ENCODE peak calls at places on chromosomes 3 and 15, in ten cellular contexts. Z, G, C, J, U, D, T, N, Q and B are unnamed samples.

GRCh38 chr15:73082719-73083275 is 30.5 kb downstream of the NEO1 start:
- DNase-seq in Z (no peak), G (no peak), C (no peak), J (no peak), U (no peak), D (no peak), T (no peak), N (no peak), Q (no peak), B (no peak)

GRCh38 chr15:98799461-98799971 is 151.2 kb downstream of the IGF1R start:
- DNase-seq in Z (peak), G (no peak), C (no peak), J (peak), U (no peak), D (no peak), T (no peak), N (no peak), Q (peak), B (peak)

GRCh38 chr3:177567833-177568232 is 370.6 kb upstream of the TBL1XR1 start:
- DNase-seq in Z (no peak), G (no peak), C (no peak), J (peak), U (no peak), D (no peak), T (no peak), N (no peak), Q (no peak), B (no peak)

GRCh38 chr3:11499144-11499543 is 144.6 kb downstream of the VGLL4 start:
- DNase-seq in Z (peak), G (no peak), C (no peak), J (peak), U (peak), D (no peak), T (no peak), N (no peak), Q (peak), B (peak)

GRCh38 chr3:133376805-133377204 is 23.1 kb upstream of the BFSP2 start:
- DNase-seq in Z (no peak), G (no peak), C (no peak), J (no peak), U (no peak), D (no peak), T (no peak), N (no peak), Q (no peak), B (no peak)

GRCh38 chr3:97827741-97828471 is 6.1 kb downstream of the CRYBG3 start:
- DNase-seq in Z (peak), G (no peak), C (no peak), J (no peak), U (no peak), D (no peak), T (no peak), N (no peak), Q (no peak), B (no peak)

GRCh38 chr3:9749333-9749662 is 454 bp upstream of the OGG1 start:
- DNase-seq in Z (peak), G (no peak), C (no peak), J (no peak), U (no peak), D (no peak), T (no peak), N (no peak), Q (no peak), B (no peak)

GRCh38 chr3:172787746-172788145 is 37.2 kb downstream of the ECT2 start:
- DNase-seq in Z (no peak), G (no peak), C (no peak), J (peak), U (peak), D (no peak), T (no peak), N (no peak), Q (no peak), B (no peak)

GRCh38 chr3:134652409-134652831 is 1.6 kb upstream of the KY start:
- DNase-seq in Z (no peak), G (no peak), C (no peak), J (peak), U (no peak), D (no peak), T (no peak), N (no peak), Q (no peak), B (peak)

GRCh38 chr3:134649106-134649705 is 1.6 kb downstream of the KY start:
- DNase-seq in Z (no peak), G (no peak), C (peak), J (no peak), U (no peak), D (no peak), T (no peak), N (no peak), Q (no peak), B (no peak)

GRCh38 chr3:134651347-134652041 is 672 bp upstream of the KY start:
- DNase-seq in Z (peak), G (no peak), C (no peak), J (no peak), U (no peak), D (peak), T (no peak), N (peak), Q (no peak), B (no peak)

GRCh38 chr3:134652886-134653630 is 2.2 kb upstream of the KY start:
- DNase-seq in Z (no peak), G (no peak), C (no peak), J (no peak), U (no peak), D (no peak), T (no peak), N (no peak), Q (no peak), B (no peak)

DNA sequence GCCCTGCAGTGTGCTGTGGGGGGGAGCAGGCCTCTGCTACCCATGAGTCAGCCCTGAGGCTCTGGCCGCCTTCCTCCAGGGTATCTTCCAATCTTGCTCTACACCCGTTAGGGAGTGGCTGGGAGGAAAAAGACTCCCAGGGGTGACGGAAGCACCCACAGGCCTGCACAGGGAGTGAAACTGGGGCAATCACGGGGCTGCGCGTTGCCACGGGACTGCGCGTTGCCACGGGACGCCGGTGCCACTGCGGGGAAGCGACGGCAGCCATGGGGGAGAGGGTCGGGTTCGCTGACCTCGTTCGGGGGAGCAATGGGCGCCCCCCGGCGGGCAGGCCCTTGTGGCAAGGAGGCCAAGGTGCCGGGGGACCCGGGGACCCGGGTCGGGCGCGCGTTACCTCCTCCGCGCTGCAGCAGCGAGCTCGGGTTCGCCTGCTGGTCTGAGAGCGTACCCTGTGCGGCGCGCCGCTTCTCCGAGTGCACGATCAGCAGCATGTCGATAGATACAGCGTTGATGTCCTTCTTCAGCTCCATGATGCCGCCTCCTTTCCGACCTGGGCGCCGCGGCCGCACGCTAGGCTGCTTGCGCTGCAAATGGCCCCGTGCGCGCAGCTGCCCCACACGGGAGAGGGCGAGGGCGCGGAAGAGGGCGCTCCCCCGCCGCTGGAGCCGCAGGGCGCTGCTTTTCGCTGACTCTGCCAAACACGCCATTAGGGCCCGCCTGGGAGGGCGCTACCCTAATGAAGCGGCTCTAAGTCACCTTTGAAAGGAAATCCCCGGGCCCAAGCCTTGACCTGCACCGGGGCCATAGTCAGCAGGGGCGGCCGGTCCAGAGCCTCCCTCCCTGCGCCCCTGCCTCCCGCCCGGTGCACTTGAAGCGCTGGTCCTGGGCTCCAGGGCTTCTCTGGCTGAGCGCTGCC is at the start of gene KY:
- DNase-seq in Z (peak), G (peak), C (peak), J (peak), U (no peak), D (peak), T (no peak), N (peak), Q (peak), B (no peak)
- TF ChIP-seq CTCF in Z (no peak), G (no peak), C (peak), J (no peak), U (peak), D (peak), T (no peak), N (no peak), Q (peak), B (no peak)

GRCh38 chr3:33299395-33300081 is 22.3 kb downstream of the FBXL2 start:
- DNase-seq in Z (no peak), G (no peak), C (no peak), J (peak), U (peak), D (no peak), T (no peak), N (no peak), Q (no peak), B (peak)
- TF ChIP-seq CTCF in Z (no peak), G (no peak), C (no peak), J (no peak), U (no peak), D (no peak), T (no peak), N (no peak), Q (no peak), B (no peak)

DNA sequence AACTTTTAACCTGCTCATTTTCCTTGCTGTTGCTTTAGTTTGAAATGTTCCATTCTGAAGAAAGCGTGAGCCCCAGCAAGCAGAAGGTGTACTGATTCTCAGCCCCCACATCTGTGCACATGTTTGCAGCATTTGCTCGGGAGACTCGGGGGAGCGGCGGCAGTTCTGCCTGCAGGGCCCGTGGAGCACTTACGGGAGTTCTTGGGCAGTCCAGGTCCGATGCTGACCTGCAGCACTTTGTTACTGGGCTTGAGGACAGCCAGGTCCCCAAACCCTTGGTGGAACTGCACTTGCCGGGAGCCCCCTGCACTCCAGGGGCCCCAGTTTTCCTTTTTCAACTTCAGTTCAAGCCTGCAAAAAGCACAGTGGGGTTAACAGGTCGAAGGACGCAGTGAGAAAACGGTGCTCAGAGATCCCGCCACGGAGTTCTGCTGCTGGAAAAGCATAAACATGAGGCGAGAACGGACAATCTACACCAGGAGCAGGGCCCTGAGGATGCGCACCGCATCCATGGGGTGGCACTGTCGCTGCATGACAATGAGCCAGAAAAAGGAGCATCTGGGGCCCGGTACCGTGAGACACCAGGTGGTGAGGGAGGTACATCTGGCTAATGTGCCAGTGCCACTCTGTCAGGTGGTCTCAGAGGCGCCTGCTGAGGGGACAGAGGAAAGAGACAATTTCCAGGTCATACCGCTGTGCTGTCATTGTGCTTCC is 45.6 kb upstream of the LDHAL6B start:
- DNase-seq in Z (peak), G (no peak), C (peak), J (no peak), U (no peak), D (no peak), T (no peak), N (no peak), Q (peak), B (peak)
- TF ChIP-seq CTCF in Z (peak), G (peak), C (peak), J (peak), U (peak), D (no peak), T (no peak), N (no peak), Q (no peak), B (peak)

GRCh38 chr3:41143421-41144031 is 55.8 kb upstream of the CTNNB1 start:
- DNase-seq in Z (no peak), G (no peak), C (no peak), J (no peak), U (no peak), D (no peak), T (no peak), N (no peak), Q (no peak), B (no peak)

GRCh38 chr3:41138601-41139000 is 60.7 kb upstream of the CTNNB1 start:
- DNase-seq in Z (no peak), G (no peak), C (no peak), J (no peak), U (no peak), D (no peak), T (no peak), N (no peak), Q (no peak), B (no peak)

GRCh38 chr3:41140242-41140641 is 59.1 kb upstream of the CTNNB1 start:
- DNase-seq in Z (no peak), G (no peak), C (no peak), J (no peak), U (no peak), D (no peak), T (no peak), N (no peak), Q (no peak), B (no peak)

GRCh38 chr3:41141431-41142164 is 57.7 kb upstream of the CTNNB1 start:
- DNase-seq in Z (no peak), G (no peak), C (no peak), J (no peak), U (no peak), D (no peak), T (no peak), N (no peak), Q (no peak), B (no peak)

DNA sequence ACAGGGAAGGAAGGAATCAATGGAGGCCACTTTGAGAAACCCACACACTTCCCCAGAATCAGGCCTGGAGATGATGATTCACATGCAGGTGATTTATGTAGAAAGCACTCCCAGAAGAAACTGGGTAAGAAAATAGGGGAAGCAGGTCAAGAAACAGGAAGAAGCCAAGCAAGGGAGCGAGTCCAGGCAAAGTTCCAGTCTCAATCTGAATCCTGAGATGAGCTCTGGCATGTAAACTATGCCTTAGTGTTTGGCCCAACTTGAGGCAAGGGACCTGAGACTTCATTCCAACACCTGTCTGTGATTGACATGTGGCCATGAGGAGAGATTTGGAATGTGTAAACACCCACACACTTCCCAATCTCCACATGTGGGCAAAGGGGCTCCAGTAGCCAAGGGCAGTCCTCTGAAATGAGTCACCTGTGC is 61.6 kb upstream of the CTNNB1 start:
- DNase-seq in Z (peak), G (no peak), C (no peak), J (peak), U (peak), D (no peak), T (no peak), N (no peak), Q (no peak), B (peak)
- TF ChIP-seq CTCF in Z (no peak), G (no peak), C (no peak), J (no peak), U (no peak), D (no peak), T (no peak), N (no peak), Q (no peak), B (no peak)

GRCh38 chr3:164375995-164376394 is 702.3 kb downstream of the SI start:
- DNase-seq in Z (no peak), G (no peak), C (no peak), J (no peak), U (no peak), D (no peak), T (no peak), N (no peak), Q (peak), B (no peak)
- TF ChIP-seq CTCF in Z (no peak), G (no peak), C (no peak), J (no peak), U (no peak), D (no peak), T (no peak), N (no peak), Q (no peak), B (no peak)

DNA sequence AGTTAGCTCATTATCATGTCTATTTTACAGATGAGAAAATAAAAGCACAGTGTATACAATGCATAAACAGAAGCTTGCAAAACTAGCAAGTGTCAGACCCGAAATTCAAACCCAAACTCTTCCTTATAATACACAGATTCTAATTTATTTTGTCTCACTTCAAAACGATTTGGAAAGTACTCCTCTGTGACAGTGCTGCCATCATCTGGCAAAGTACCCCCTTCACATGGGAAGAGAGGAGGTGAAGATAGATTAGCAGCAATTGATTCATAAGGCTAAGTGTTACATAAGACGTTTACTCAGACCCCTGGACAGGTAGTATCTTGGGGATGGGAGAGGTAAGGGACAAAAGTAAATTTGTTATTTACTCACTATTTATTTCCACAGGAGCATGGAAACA is 744.0 kb upstream of the SGO1 start:
- DNase-seq in Z (peak), G (no peak), C (peak), J (peak), U (no peak), D (no peak), T (no peak), N (no peak), Q (peak), B (peak)
- TF ChIP-seq CTCF in Z (no peak), G (no peak), C (peak), J (peak), U (peak), D (peak), T (no peak), N (no peak), Q (peak), B (peak)

GRCh38 chr3:72261566-72262564 is 476.9 kb upstream of the PROK2 start:
- DNase-seq in Z (no peak), G (no peak), C (no peak), J (no peak), U (no peak), D (no peak), T (no peak), N (no peak), Q (no peak), B (peak)

GRCh38 chr3:72262707-72263106 is 477.8 kb upstream of the PROK2 start:
- DNase-seq in Z (no peak), G (no peak), C (no peak), J (no peak), U (no peak), D (no peak), T (no peak), N (no peak), Q (no peak), B (no peak)

GRCh38 chr3:72265250-72265649 is 480.3 kb upstream of the PROK2 start:
- DNase-seq in Z (no peak), G (no peak), C (no peak), J (no peak), U (no peak), D (no peak), T (no peak), N (no peak), Q (no peak), B (peak)

GRCh38 chr3:72263223-72264015 is 478.5 kb upstream of the PROK2 start:
- DNase-seq in Z (no peak), G (no peak), C (no peak), J (no peak), U (no peak), D (no peak), T (no peak), N (no peak), Q (no peak), B (no peak)

DNA sequence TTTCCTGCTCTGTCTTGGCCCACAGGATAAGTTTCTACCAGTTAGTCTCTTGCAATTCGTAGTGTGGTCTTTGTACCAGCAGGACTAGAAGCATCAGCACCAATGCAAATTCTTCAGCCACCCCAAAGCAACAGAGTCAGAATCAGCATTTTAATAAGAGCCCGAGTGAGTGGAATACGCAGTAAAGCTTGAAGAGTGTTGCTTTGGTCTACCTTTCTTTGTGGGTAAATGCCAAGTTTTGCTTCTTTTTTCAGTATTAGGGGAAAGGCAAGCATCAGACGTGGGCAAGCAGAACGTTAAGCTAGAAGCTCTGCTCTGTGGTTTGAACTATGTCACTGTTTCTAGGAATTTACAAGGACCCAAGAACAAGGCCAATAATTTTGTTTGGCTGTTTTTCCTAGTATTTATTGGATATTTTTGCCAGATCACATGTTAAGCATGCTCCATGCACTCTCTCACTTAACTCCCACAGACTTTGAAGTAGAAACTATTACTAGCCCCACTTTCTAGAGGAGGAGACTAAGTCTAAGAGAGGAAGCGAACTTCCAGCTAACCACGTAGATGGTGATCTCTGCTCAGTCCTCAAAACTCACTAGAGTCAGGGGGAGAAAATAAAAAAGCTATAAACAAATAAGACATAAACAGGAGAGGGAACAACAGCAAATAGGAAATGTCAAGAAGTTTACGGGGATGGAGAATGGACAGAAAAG is 480.9 kb upstream of the PROK2 start:
- DNase-seq in Z (no peak), G (no peak), C (no peak), J (no peak), U (no peak), D (no peak), T (no peak), N (no peak), Q (no peak), B (no peak)
- TF ChIP-seq CTCF in Z (no peak), G (no peak), C (no peak), J (no peak), U (no peak), D (no peak), T (no peak), N (no peak), Q (no peak), B (peak)

DNA sequence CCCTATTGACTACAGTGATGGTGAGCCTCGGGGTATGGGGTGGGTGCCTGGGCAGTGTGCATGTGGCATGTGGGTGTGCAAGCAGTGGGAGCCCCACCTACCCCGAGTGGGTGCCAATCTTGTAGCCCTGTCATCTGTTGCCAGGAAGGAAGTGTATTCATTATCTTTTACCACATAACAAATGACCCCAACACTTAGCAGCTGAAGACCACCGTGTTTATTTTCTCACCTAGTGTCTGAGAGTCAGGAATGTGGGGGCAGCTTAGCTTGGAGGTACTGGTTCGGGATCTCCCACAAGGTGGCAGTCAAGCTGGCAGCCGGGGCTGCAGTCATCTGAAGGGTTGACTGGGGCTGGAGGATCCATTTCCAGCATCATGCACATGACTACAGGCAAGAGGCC is 21.7 kb downstream of the XYLB start:
- DNase-seq in Z (no peak), G (no peak), C (no peak), J (no peak), U (no peak), D (no peak), T (no peak), N (no peak), Q (peak), B (no peak)
- TF ChIP-seq CTCF in Z (no peak), G (no peak), C (peak), J (no peak), U (no peak), D (no peak), T (no peak), N (no peak), Q (no peak), B (no peak)

GRCh38 chr3:38560284-38560683 is 64.1 kb downstream of the EXOG start:
- DNase-seq in Z (no peak), G (no peak), C (peak), J (no peak), U (no peak), D (no peak), T (no peak), N (no peak), Q (no peak), B (no peak)
- TF ChIP-seq CTCF in Z (no peak), G (no peak), C (peak), J (peak), U (no peak), D (peak), T (peak), N (no peak), Q (no peak), B (no peak)

GRCh38 chr3:88713233-88713691 is 394.2 kb upstream of the EPHA3 start:
- DNase-seq in Z (no peak), G (no peak), C (no peak), J (peak), U (peak), D (no peak), T (no peak), N (no peak), Q (no peak), B (no peak)
- TF ChIP-seq CTCF in Z (no peak), G (no peak), C (no peak), J (no peak), U (no peak), D (no peak), T (no peak), N (no peak), Q (no peak), B (no peak)